ENCODE peak calls at places on chromosome 4, in ten cellular contexts. V is dermis blood vessel endothelial cell; L is activated naive CD8-positive, alpha-beta T cell treated with anti-CD3 and anti-CD28 coated beads, Interleukin-2, amount 50 U/mL, for 24 hours; D is NCI-H510A treated with DMSO at 0.1 percent for 48 hours; G is heart right ventricle; J is ELF-1; F is BJ; Y is GM04503; B is activated T-cell treated with anti-CD3 and anti-CD28 coated beads, Interleukin-2, amount 50 U/mL, for 72 hours; C is NCI-H748 treated with DMSO at 0.1 percent for 48 hours. I is an unnamed sample.

GRCh38 chr4:104345598-104346242 is 149.0 kb downstream of the CXXC4 start:
- DNase-seq in V (no peak), L (no peak), D (no peak), G (no peak), J (no peak), F (no peak), Y (no peak), B (no peak), C (no peak), I (no peak)

GRCh38 chr4:52825311-52826090 is 36.6 kb upstream of the RASL11B start:
- DNase-seq in V (no peak), L (no peak), D (no peak), G (no peak), J (no peak), F (no peak), Y (no peak), B (no peak), C (no peak), I (peak)

GRCh38 chr4:17066241-17066640 is 167.8 kb upstream of the LDB2 start:
- DNase-seq in V (no peak), L (no peak), D (no peak), G (no peak), J (no peak), F (no peak), Y (no peak), B (no peak), C (no peak), I (no peak)

GRCh38 chr4:76579596-76580375 is 144.8 kb downstream of the SHROOM3 start:
- DNase-seq in V (no peak), L (no peak), D (peak), G (no peak), J (peak), F (no peak), Y (no peak), B (no peak), C (peak), I (no peak)

GRCh38 chr4:185256444-185256843 is 47.0 kb downstream of the SNX25 start:
- DNase-seq in V (no peak), L (no peak), D (no peak), G (no peak), J (peak), F (no peak), Y (no peak), B (no peak), C (no peak), I (peak)

GRCh38 chr4:123987408-123987807 is 590.8 kb downstream of the SPRY1 start:
- DNase-seq in V (peak), L (no peak), D (no peak), G (no peak), J (no peak), F (no peak), Y (no peak), B (no peak), C (no peak), I (no peak)

GRCh38 chr4:123484291-123484926 is 87.8 kb downstream of the SPRY1 start:
- DNase-seq in V (no peak), L (no peak), D (peak), G (no peak), J (no peak), F (no peak), Y (no peak), B (no peak), C (peak), I (no peak)

GRCh38 chr4:183532823-183533222 is 28.0 kb downstream of the ING2 start:
- DNase-seq in V (no peak), L (no peak), D (no peak), G (no peak), J (no peak), F (peak), Y (no peak), B (no peak), C (no peak), I (no peak)

GRCh38 chr4:11495818-11496217 is 67.1 kb upstream of the HS3ST1 start:
- DNase-seq in V (no peak), L (no peak), D (no peak), G (no peak), J (no peak), F (no peak), Y (no peak), B (no peak), C (no peak), I (no peak)

GRCh38 chr4:70657326-70657725 is 9.0 kb downstream of the JCHAIN start:
- DNase-seq in V (no peak), L (no peak), D (no peak), G (no peak), J (no peak), F (no peak), Y (no peak), B (no peak), C (no peak), I (no peak)

GRCh38 chr4:84750260-84750955 is 167.5 kb downstream of the CDS1 start:
- DNase-seq in V (peak), L (no peak), D (peak), G (no peak), J (no peak), F (no peak), Y (no peak), B (no peak), C (peak), I (no peak)

GRCh38 chr4:87497141-87497540 is 32.0 kb downstream of the SPARCL1 start:
- DNase-seq in V (no peak), L (peak), D (no peak), G (no peak), J (peak), F (no peak), Y (no peak), B (peak), C (no peak), I (peak)

GRCh38 chr4:47468686-47469365 is 5.3 kb upstream of the COMMD8 start:
- DNase-seq in V (no peak), L (no peak), D (no peak), G (no peak), J (no peak), F (no peak), Y (no peak), B (no peak), C (no peak), I (no peak)

I was measured in activated CD4-positive, alpha-beta memory T cell treated with anti-CD3 and anti-CD28 coated beads for 36 hours.